ENCODE peak calls at places on chromosome 20, in four cellular contexts. I is A673; K is GM04504; W is CD8-positive, alpha-beta T cell. S is an unnamed sample.

GRCh38 chr20:23298155-23298554 is 52.4 kb upstream of the NXT1 start:
- DNase-seq in I (peak), K (peak), W (no peak), S (no peak)

GRCh38 chr20:32474009-32474716 is 111.0 kb downstream of the NOL4L start:
- DNase-seq in I (no peak), K (no peak), W (no peak), S (no peak)

GRCh38 chr20:564195-564594 is 20.6 kb upstream of the CSNK2A1 start:
- DNase-seq in I (no peak), K (no peak), W (no peak), S (no peak)

GRCh38 chr20:9103955-9104354 is 35.1 kb downstream of the PLCB4 start:
- DNase-seq in I (peak), K (no peak), W (no peak), S (no peak)

GRCh38 chr20:48721324-48722001 is 106.3 kb downstream of the PREX1 start:
- DNase-seq in I (no peak), K (no peak), W (no peak), S (no peak)

GRCh38 chr20:48047453-48047852 is 262.2 kb upstream of the SULF2 start:
- DNase-seq in I (peak), K (no peak), W (no peak), S (no peak)

GRCh38 chr20:51014797-51015722 is 7.8 kb downstream of the KCNG1 start:
- DNase-seq in I (peak), K (peak), W (no peak), S (peak)

GRCh38 chr20:2986466-2986865 is 57.0 kb upstream of the GNRH2 start:
- DNase-seq in I (peak), K (peak), W (no peak), S (no peak)

GRCh38 chr20:846894-847278 is 13.4 kb downstream of the FAM110A start:
- DNase-seq in I (peak), K (no peak), W (peak), S (no peak)

GRCh38 chr20:49320460-49320859 is 42.6 kb upstream of the ZNFX1 start:
- DNase-seq in I (peak), K (no peak), W (no peak), S (no peak)

GRCh38 chr20:48482790-48483189 is 345.0 kb downstream of the PREX1 start:
- DNase-seq in I (no peak), K (no peak), W (no peak), S (no peak)

GRCh38 chr20:32336918-32337347 is 21.2 kb upstream of the ASXL1 start:
- DNase-seq in I (peak), K (no peak), W (no peak), S (no peak)

GRCh38 chr20:47711046-47711752 is 74.1 kb downstream of the SULF2 start:
- DNase-seq in I (no peak), K (no peak), W (no peak), S (no peak)

GRCh38 chr20:33162313-33162712 is 5.6 kb upstream of the BPIFA2 start:
- DNase-seq in I (no peak), K (no peak), W (no peak), S (no peak)

GRCh38 chr20:43936805-43937204 is 22.2 kb downstream of the TOX2 start:
- DNase-seq in I (no peak), K (no peak), W (no peak), S (no peak)

GRCh38 chr20:48212806-48213509 is 427.7 kb upstream of the SULF2 start:
- DNase-seq in I (no peak), K (no peak), W (no peak), S (no peak)

GRCh38 chr20:57092112-57092899 is 174.1 kb downstream of the BMP7 start:
- DNase-seq in I (peak), K (no peak), W (peak), S (peak)